ENCODE peak calls at places on chromosome 7, in six cellular contexts. M, V, D, L, U and J are unnamed samples.

GRCh38 chr7:84060760-84061261 is 133.8 kb downstream of the SEMA3A start:
- DNase-seq in D (no peak), U (no peak), V (no peak), M (peak), L (no peak), J (no peak)

GRCh38 chr7:97269741-97270140 is 152.2 kb downstream of the SDHAF3 start:
- DNase-seq in L (no peak), D (no peak), M (no peak), U (no peak), V (no peak), J (no peak)

GRCh38 chr7:5064391-5065106 is 18.9 kb downstream of the RBAK start:
- DNase-seq in U (no peak), V (no peak), L (peak), D (no peak), M (no peak), J (no peak)

GRCh38 chr7:130145424-130146106 is 59.6 kb downstream of the TMEM209 start:
- DNase-seq in U (no peak), V (no peak), M (no peak), D (no peak), L (peak), J (no peak)

GRCh38 chr7:54109501-54109900 is 432.7 kb upstream of the VSTM2A start:
- DNase-seq in U (no peak), V (no peak), M (no peak), L (no peak), D (no peak), J (no peak)

GRCh38 chr7:84985073-84985784 is 201.6 kb downstream of the SEMA3D start:
- DNase-seq in M (no peak), D (no peak), L (peak), U (no peak), V (no peak), J (no peak)

GRCh38 chr7:139673230-139673629 is 104.6 kb downstream of the HIPK2 start:
- DNase-seq in L (peak), V (no peak), M (no peak), D (no peak), U (no peak), J (no peak)

GRCh38 chr7:135389971-135390370 is 119.9 kb downstream of the CNOT4 start:
- DNase-seq in M (no peak), D (no peak), V (no peak), L (no peak), U (no peak), J (no peak)

GRCh38 chr7:113659419-113659818 is 259.4 kb downstream of the PPP1R3A start:
- DNase-seq in U (no peak), V (no peak), D (no peak), M (no peak), L (no peak), J (no peak)

GRCh38 chr7:155306677-155307470 is 9.2 kb downstream of the INSIG1 start:
- DNase-seq in U (no peak), L (no peak), V (no peak), D (no peak), M (no peak), J (no peak)

GRCh38 chr7:14752301-14752700 is 150.2 kb downstream of the DGKB start:
- DNase-seq in U (no peak), V (no peak), M (no peak), D (no peak), L (no peak), J (no peak)

GRCh38 chr7:147196476-147196875 is 1079.9 kb downstream of the CNTNAP2 start:
- DNase-seq in M (peak), D (no peak), L (no peak), U (no peak), V (peak), J (no peak)

GRCh38 chr7:44980393-44981034 is 1.7 kb upstream of the MYO1G start:
- DNase-seq in M (no peak), V (no peak), L (peak), D (peak), U (peak), J (no peak)